ENCODE peak calls at places on chromosomes 11 and 22, in five cellular contexts. E, X, D, V and I are unnamed samples.

GRCh38 chr22:40385041-40385782 is 14.8 kb downstream of the SGSM3 start:
- DNase-seq in X (no peak), D (no peak), V (no peak), E (no peak), I (no peak)

GRCh38 chr11:96331556-96332168 is 11.3 kb downstream of the MAML2 start:
- DNase-seq in X (no peak), V (no peak), E (no peak), D (no peak), I (no peak)

GRCh38 chr22:36860821-36861659 is at the start of gene NCF4:
- DNase-seq in E (peak), X (no peak), V (no peak), D (no peak), I (peak)

GRCh38 chr22:38471237-38471636 is 3.3 kb downstream of the KDELR3 start:
- DNase-seq in D (no peak), V (no peak), X (no peak), E (no peak), I (no peak)

GRCh38 chr22:49412236-49412635 is 415.4 kb downstream of the BRD1 start:
- DNase-seq in X (no peak), D (no peak), V (no peak), E (no peak), I (no peak)

GRCh38 chr11:9089636-9090035 is 1.8 kb downstream of the SCUBE2 start:
- DNase-seq in E (no peak), D (no peak), V (no peak), X (no peak), I (no peak)

GRCh38 chr11:120404495-120404894 is 68.3 kb downstream of the ARHGEF12 start:
- DNase-seq in X (no peak), E (no peak), V (no peak), D (no peak), I (no peak)

GRCh38 chr11:93904711-93905110 is 54.3 kb upstream of the VSTM5 start:
- DNase-seq in X (no peak), V (no peak), D (no peak), E (no peak), I (no peak)

GRCh38 chr11:61961570-61962212 is 5.7 kb downstream of the FTH1 start:
- DNase-seq in X (peak), D (no peak), V (peak), E (no peak), I (no peak)

GRCh38 chr11:95592455-95592854 is 197.1 kb downstream of the FAM76B start:
- DNase-seq in V (no peak), D (no peak), X (no peak), E (no peak), I (no peak)

GRCh38 chr11:14300661-14301304 is 58.2 kb downstream of the RRAS2 start:
- DNase-seq in D (peak), E (no peak), X (peak), V (peak), I (no peak)

GRCh38 chr11:11044137-11044855 is 186.4 kb upstream of the ZBED5 start:
- DNase-seq in X (no peak), D (no peak), E (no peak), V (no peak), I (no peak)
- TF ChIP-seq POLR2A in X (no peak), D (no peak), E (no peak), V (no peak), I (no peak)

GRCh38 chr11:85961930-85962363 is 106.8 kb downstream of the CCDC83 start:
- DNase-seq in X (no peak), D (no peak), V (no peak), E (no peak), I (no peak)

GRCh38 chr11:85960678-85961077 is 105.5 kb downstream of the CCDC83 start:
- DNase-seq in D (no peak), V (no peak), X (no peak), E (no peak), I (no peak)

GRCh38 chr11:85967457-85967856 is 101.4 kb downstream of the PICALM start:
- DNase-seq in E (no peak), V (no peak), D (no peak), X (no peak), I (no peak)

GRCh38 chr11:85961130-85961529 is 105.9 kb downstream of the CCDC83 start:
- DNase-seq in V (no peak), X (no peak), E (no peak), D (no peak), I (no peak)

GRCh38 chr11:85965202-85965601 is 103.7 kb downstream of the PICALM start:
- DNase-seq in X (no peak), V (no peak), D (no peak), E (no peak), I (no peak)
- TF ChIP-seq TAF1 in X (no peak), V (no peak), D (no peak), E (no peak), I (no peak)

GRCh38 chr22:46071451-46072029 is 78.8 kb upstream of the PPARA start:
- DNase-seq in V (no peak), D (no peak), E (no peak), X (no peak), I (no peak)
- TF ChIP-seq POLR2A in V (no peak), D (no peak), E (no peak), X (no peak), I (no peak)

DNA sequence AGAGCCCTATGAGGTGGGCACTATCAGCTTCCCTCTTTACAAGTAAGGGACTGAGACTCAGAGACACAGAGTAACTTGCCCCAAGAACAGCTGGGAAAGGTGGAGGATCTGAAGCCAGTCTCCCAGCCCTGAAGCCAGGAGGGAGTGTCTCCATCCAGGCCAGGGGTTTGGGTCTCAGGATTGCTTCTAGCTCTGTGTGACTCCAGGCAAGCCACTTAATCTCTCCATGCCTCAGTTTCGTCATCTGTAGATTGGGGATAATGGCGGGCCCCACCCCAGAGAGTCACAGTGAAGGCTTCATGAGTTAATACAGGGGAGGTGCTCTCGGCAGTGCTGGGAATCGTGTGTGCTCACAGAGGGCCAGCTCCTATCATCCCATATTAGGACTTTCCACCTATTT is 10.5 kb downstream of the MAP4K2 start:
- DNase-seq in X (no peak), E (no peak), D (no peak), V (no peak), I (peak)
- TF ChIP-seq TAF1 in X (no peak), E (no peak), D (no peak), V (no peak), I (no peak)

GRCh38 chr11:65435981-65436411 is 13.4 kb downstream of the NEAT1 start:
- DNase-seq in E (no peak), D (no peak), V (no peak), X (no peak), I (no peak)

GRCh38 chr11:65436412-65437032 is 13.9 kb downstream of the NEAT1 start:
- DNase-seq in X (no peak), D (no peak), V (no peak), E (no peak), I (no peak)

GRCh38 chr11:65438257-65439151 is 15.9 kb downstream of the NEAT1 start:
- DNase-seq in E (no peak), X (no peak), V (no peak), D (no peak), I (no peak)

GRCh38 chr11:65439331-65440181 is 17.0 kb downstream of the NEAT1 start:
- DNase-seq in X (no peak), D (no peak), E (no peak), V (no peak), I (no peak)

GRCh38 chr11:65437436-65438227 is 15.0 kb downstream of the NEAT1 start:
- DNase-seq in E (no peak), V (no peak), D (no peak), X (no peak), I (no peak)
- TF ChIP-seq POLR2A in E (no peak), V (peak), D (no peak), X (peak), I (no peak)

DNA sequence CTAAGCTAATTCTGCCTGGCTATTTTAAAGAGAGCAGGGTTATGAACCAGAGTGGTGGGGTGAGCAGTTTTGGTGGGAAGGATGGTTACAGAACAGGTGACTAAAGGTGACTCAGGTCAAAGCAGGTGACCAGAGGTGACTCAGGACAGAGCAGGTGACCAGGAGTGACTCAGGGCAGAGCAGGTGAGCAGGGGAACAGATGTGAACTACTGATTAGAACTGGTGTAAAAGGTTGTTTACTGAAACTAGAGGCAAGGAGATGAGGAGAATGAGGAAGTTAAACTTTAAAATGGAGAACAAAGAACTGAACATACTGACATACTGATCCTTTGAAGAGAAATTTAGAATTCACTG is 15.4 kb upstream of the HYLS1 start:
- DNase-seq in X (no peak), V (no peak), D (no peak), E (no peak), I (no peak)
- TF ChIP-seq TAF1 in X (no peak), V (no peak), D (no peak), E (no peak), I (no peak)

GRCh38 chr11:86244522-86245368 is at the start of gene EED:
- DNase-seq in E (peak), D (peak), X (peak), V (peak), I (peak)
- TF ChIP-seq POLR2A in E (peak), D (peak), X (peak), V (peak), I (peak)